ENCODE peak calls at places on chromosomes 7 and 10, in six cellular contexts. D is NCI-H1105; K is uterus; H is astrocyte; E is stimulated activated CD8-positive, alpha-beta memory T cell treated with anti-CD3 and anti-CD28 coated beads, Interleukin-12 subunit alpha, Interleukin-12 subunit beta, amount 100 ng/mL, for 4 hours; L is body of pancreas. O is an unnamed sample.

GRCh38 chr7:99764478-99764877 is 19.5 kb downstream of the CYP3A4 start:
- DNase-seq in L (no peak), H (no peak), E (no peak), D (no peak), K (no peak), O (no peak)

GRCh38 chr7:145848691-145849090 is 267.9 kb upstream of the CNTNAP2 start:
- DNase-seq in D (peak), H (no peak), E (no peak), K (no peak), L (peak), O (no peak)

GRCh38 chr7:107355616-107356015 is 114.2 kb upstream of the GPR22 start:
- DNase-seq in K (no peak), D (no peak), E (no peak), L (no peak), H (peak), O (no peak)

GRCh38 chr7:1937252-1937605 is 267.2 kb downstream of the ELFN1 start:
- DNase-seq in K (no peak), D (no peak), H (no peak), E (no peak), L (no peak), O (no peak)

GRCh38 chr7:95335093-95335492 is 10.8 kb upstream of the PON1 start:
- DNase-seq in E (no peak), D (no peak), K (no peak), H (peak), L (no peak), O (no peak)

GRCh38 chr7:27198871-27199801 is 755 bp downstream of the HOXA13 start:
- DNase-seq in H (no peak), K (no peak), E (no peak), D (peak), L (no peak), O (no peak)

GRCh38 chr10:121553861-121554264 is 44.4 kb downstream of the FGFR2 start:
- DNase-seq in H (no peak), L (peak), E (no peak), K (peak), D (no peak), O (no peak)

GRCh38 chr10:1608408-1609037 is 128.8 kb downstream of the ADARB2 start:
- DNase-seq in D (no peak), E (no peak), L (no peak), H (no peak), K (no peak), O (no peak)

GRCh38 chr10:127063762-127064161 is 132.6 kb downstream of the INSYN2A start:
- DNase-seq in L (no peak), E (no peak), H (no peak), K (no peak), D (no peak), O (no peak)

GRCh38 chr7:27367179-27367929 is 124.8 kb downstream of the EVX1 start:
- DNase-seq in K (no peak), H (no peak), E (no peak), D (no peak), L (no peak), O (no peak)

GRCh38 chr10:119502214-119502613 is 40.3 kb downstream of the RGS10 start:
- DNase-seq in E (peak), L (peak), D (no peak), K (no peak), H (no peak), O (no peak)

GRCh38 chr7:50832744-50833143 is 50.0 kb upstream of the GRB10 start:
- DNase-seq in H (peak), E (no peak), D (no peak), L (no peak), K (no peak), O (no peak)

O was measured in psoas muscle.